ENCODE peak calls at places on chromosomes 16 and 17, in nine cellular contexts. One of them, this sample, is unnamed.

GRCh38 chr17:72407336-72408121 is 286.7 kb downstream of the SOX9 start:
- DNase-seq in H9: peak; percentile 66
- DNase-seq in endothelial cell of umbilical vein: peak; percentile 50
- DNase-seq in PC-3: peak; percentile 100
- DNase-seq in neural progenitor cell: no peak
- DNase-seq in fibroblast of lung: peak; percentile 98
- DNase-seq in IMR-90: peak; percentile 99
- DNase-seq in mammary epithelial cell: peak; percentile 98
- DNase-seq in neuronal stem cell: no peak
- DNase-seq in this sample: peak; percentile 95

GRCh38 chr16:7921360-7921759 is 588.7 kb downstream of the RBFOX1 start:
- DNase-seq in H9: peak; percentile 31
- DNase-seq in endothelial cell of umbilical vein: no peak
- DNase-seq in PC-3: no peak
- DNase-seq in neural progenitor cell: peak; percentile 42
- DNase-seq in fibroblast of lung: no peak
- DNase-seq in IMR-90: no peak
- DNase-seq in mammary epithelial cell: no peak
- DNase-seq in neuronal stem cell: no peak
- DNase-seq in this sample: no peak

GRCh38 chr17:78717431-78717980 is 64.6 kb downstream of the CYTH1 start:
- DNase-seq in H9: no peak
- DNase-seq in endothelial cell of umbilical vein: peak; percentile 44
- DNase-seq in PC-3: peak; percentile 47
- DNase-seq in neural progenitor cell: no peak
- DNase-seq in fibroblast of lung: peak; percentile 45
- DNase-seq in IMR-90: peak; percentile 26
- DNase-seq in mammary epithelial cell: peak; percentile 32
- DNase-seq in neuronal stem cell: no peak
- DNase-seq in this sample: no peak

GRCh38 chr17:7217113-7217987 is 2.3 kb downstream of the DLG4 start:
- DNase-seq in H9: peak; percentile 75
- DNase-seq in endothelial cell of umbilical vein: peak; percentile 53
- DNase-seq in PC-3: peak; percentile 45
- DNase-seq in neural progenitor cell: peak; percentile 81
- DNase-seq in fibroblast of lung: peak; percentile 76
- DNase-seq in IMR-90: peak; percentile 71
- DNase-seq in mammary epithelial cell: no peak
- DNase-seq in neuronal stem cell: no peak
- DNase-seq in this sample: peak; percentile 98

GRCh38 chr16:73093146-73094144 is 45.5 kb upstream of the ZFHX3 start:
- DNase-seq in H9: no peak
- DNase-seq in endothelial cell of umbilical vein: peak; percentile 87
- DNase-seq in PC-3: no peak
- DNase-seq in neural progenitor cell: no peak
- DNase-seq in fibroblast of lung: peak; percentile 48
- DNase-seq in IMR-90: peak; percentile 54
- DNase-seq in mammary epithelial cell: no peak
- DNase-seq in neuronal stem cell: no peak
- DNase-seq in this sample: no peak

GRCh38 chr17:78613423-78613822 is 36.2 kb upstream of the DNAH17 start:
- DNase-seq in H9: no peak
- DNase-seq in endothelial cell of umbilical vein: no peak
- DNase-seq in PC-3: no peak
- DNase-seq in neural progenitor cell: no peak
- DNase-seq in fibroblast of lung: no peak
- DNase-seq in IMR-90: no peak
- DNase-seq in mammary epithelial cell: no peak
- DNase-seq in neuronal stem cell: no peak
- DNase-seq in this sample: no peak

GRCh38 chr17:64785050-64785449 is 122.9 kb upstream of the SMURF2 start:
- DNase-seq in H9: peak; percentile 62
- DNase-seq in endothelial cell of umbilical vein: no peak
- DNase-seq in PC-3: no peak
- DNase-seq in neural progenitor cell: no peak
- DNase-seq in fibroblast of lung: no peak
- DNase-seq in IMR-90: no peak
- DNase-seq in mammary epithelial cell: no peak
- DNase-seq in neuronal stem cell: no peak
- DNase-seq in this sample: no peak

GRCh38 chr17:1107083-1107776 is 72.6 kb downstream of the ABR start:
- DNase-seq in H9: no peak
- DNase-seq in endothelial cell of umbilical vein: no peak
- DNase-seq in PC-3: no peak
- DNase-seq in neural progenitor cell: no peak
- DNase-seq in fibroblast of lung: no peak
- DNase-seq in IMR-90: no peak
- DNase-seq in mammary epithelial cell: no peak
- DNase-seq in neuronal stem cell: no peak
- DNase-seq in this sample: peak; percentile 63

GRCh38 chr17:66964930-66965800 is 658 bp downstream of the CACNG4 start:
- DNase-seq in H9: peak; percentile 90
- DNase-seq in endothelial cell of umbilical vein: no peak
- DNase-seq in PC-3: peak; percentile 34
- DNase-seq in neural progenitor cell: peak; percentile 74
- DNase-seq in fibroblast of lung: no peak
- DNase-seq in IMR-90: no peak
- DNase-seq in mammary epithelial cell: no peak
- DNase-seq in neuronal stem cell: no peak
- DNase-seq in this sample: peak; percentile 90

GRCh38 chr17:64772845-64773299 is 110.8 kb upstream of the SMURF2 start:
- DNase-seq in H9: no peak
- DNase-seq in endothelial cell of umbilical vein: no peak
- DNase-seq in PC-3: no peak
- DNase-seq in neural progenitor cell: no peak
- DNase-seq in fibroblast of lung: no peak
- DNase-seq in IMR-90: no peak
- DNase-seq in mammary epithelial cell: no peak
- DNase-seq in neuronal stem cell: no peak
- DNase-seq in this sample: no peak

GRCh38 chr16:29745853-29746345 is at the start of gene C16orf54:
- DNase-seq in H9: no peak
- DNase-seq in endothelial cell of umbilical vein: no peak
- DNase-seq in PC-3: no peak
- DNase-seq in neural progenitor cell: no peak
- DNase-seq in fibroblast of lung: no peak
- DNase-seq in IMR-90: no peak
- DNase-seq in mammary epithelial cell: no peak
- DNase-seq in neuronal stem cell: no peak
- DNase-seq in this sample: no peak

GRCh38 chr17:17126131-17127110 is 79.7 kb downstream of the PLD6 start:
- DNase-seq in H9: no peak
- DNase-seq in endothelial cell of umbilical vein: no peak
- DNase-seq in PC-3: no peak
- DNase-seq in neural progenitor cell: no peak
- DNase-seq in fibroblast of lung: no peak
- DNase-seq in IMR-90: no peak
- DNase-seq in mammary epithelial cell: no peak
- DNase-seq in neuronal stem cell: no peak
- DNase-seq in this sample: peak; percentile 73

GRCh38 chr16:77169650-77170236 is 21.2 kb upstream of the MON1B start:
- DNase-seq in H9: peak; percentile 63
- DNase-seq in endothelial cell of umbilical vein: peak; percentile 36
- DNase-seq in PC-3: peak; percentile 55
- DNase-seq in neural progenitor cell: peak; percentile 78
- DNase-seq in fibroblast of lung: peak; percentile 5
- DNase-seq in IMR-90: peak; percentile 34
- DNase-seq in mammary epithelial cell: peak; percentile 28
- DNase-seq in neuronal stem cell: peak; percentile 70
- DNase-seq in this sample: peak; percentile 43

GRCh38 chr16:6864670-6865069 is 468.0 kb upstream of the RBFOX1 start:
- DNase-seq in H9: no peak
- DNase-seq in endothelial cell of umbilical vein: no peak
- DNase-seq in PC-3: no peak
- DNase-seq in neural progenitor cell: no peak
- DNase-seq in fibroblast of lung: no peak
- DNase-seq in IMR-90: no peak
- DNase-seq in mammary epithelial cell: no peak
- DNase-seq in neuronal stem cell: no peak
- DNase-seq in this sample: no peak

GRCh38 chr17:75159196-75160031 is 5.1 kb upstream of the JPT1 start:
- DNase-seq in H9: no peak
- DNase-seq in endothelial cell of umbilical vein: peak; percentile 35
- DNase-seq in PC-3: peak; percentile 98
- DNase-seq in neural progenitor cell: no peak
- DNase-seq in fibroblast of lung: peak; percentile 78
- DNase-seq in IMR-90: peak; percentile 78
- DNase-seq in mammary epithelial cell: peak; percentile 90
- DNase-seq in neuronal stem cell: no peak
- DNase-seq in this sample: peak; percentile 63

GRCh38 chr17:46732754-46733398 is 85.6 kb downstream of the WNT3 start:
- DNase-seq in H9: peak; percentile 87
- DNase-seq in endothelial cell of umbilical vein: no peak
- DNase-seq in PC-3: no peak
- DNase-seq in neural progenitor cell: peak; percentile 94
- DNase-seq in fibroblast of lung: no peak
- DNase-seq in IMR-90: no peak
- DNase-seq in mammary epithelial cell: no peak
- DNase-seq in neuronal stem cell: peak; percentile 89
- DNase-seq in this sample: no peak

GRCh38 chr16:1520461-1520860 is 13.0 kb upstream of the TMEM204 start:
- DNase-seq in H9: no peak
- DNase-seq in endothelial cell of umbilical vein: no peak
- DNase-seq in PC-3: no peak
- DNase-seq in neural progenitor cell: no peak
- DNase-seq in fibroblast of lung: no peak
- DNase-seq in IMR-90: no peak
- DNase-seq in mammary epithelial cell: no peak
- DNase-seq in neuronal stem cell: no peak
- DNase-seq in this sample: no peak

GRCh38 chr16:51224317-51224716 is 73.2 kb upstream of the SALL1 start:
- DNase-seq in H9: no peak
- DNase-seq in endothelial cell of umbilical vein: no peak
- DNase-seq in PC-3: no peak
- DNase-seq in neural progenitor cell: no peak
- DNase-seq in fibroblast of lung: no peak
- DNase-seq in IMR-90: no peak
- DNase-seq in mammary epithelial cell: no peak
- DNase-seq in neuronal stem cell: no peak
- DNase-seq in this sample: no peak

GRCh38 chr16:75068632-75069031 is 47.9 kb downstream of the LDHD start:
- DNase-seq in H9: no peak
- DNase-seq in endothelial cell of umbilical vein: no peak
- DNase-seq in PC-3: no peak
- DNase-seq in neural progenitor cell: no peak
- DNase-seq in fibroblast of lung: no peak
- DNase-seq in IMR-90: no peak
- DNase-seq in mammary epithelial cell: no peak
- DNase-seq in neuronal stem cell: no peak
- DNase-seq in this sample: no peak

GRCh38 chr17:15236281-15237105 is 28.6 kb downstream of the PMP22 start:
- DNase-seq in H9: peak; percentile 31
- DNase-seq in endothelial cell of umbilical vein: no peak
- DNase-seq in PC-3: peak; percentile 43
- DNase-seq in neural progenitor cell: no peak
- DNase-seq in fibroblast of lung: peak; percentile 25
- DNase-seq in IMR-90: peak; percentile 23
- DNase-seq in mammary epithelial cell: no peak
- DNase-seq in neuronal stem cell: no peak
- DNase-seq in this sample: peak; percentile 78

GRCh38 chr16:85926370-85926769 is 27.4 kb downstream of the IRF8 start:
- DNase-seq in H9: no peak
- DNase-seq in endothelial cell of umbilical vein: no peak
- DNase-seq in PC-3: no peak
- DNase-seq in neural progenitor cell: peak; percentile 30
- DNase-seq in fibroblast of lung: no peak
- DNase-seq in IMR-90: no peak
- DNase-seq in mammary epithelial cell: no peak
- DNase-seq in neuronal stem cell: no peak
- DNase-seq in this sample: no peak
- H3K4me2 ChIP-seq in H9: no peak overlapping the region
- H3K4me2 ChIP-seq in endothelial cell of umbilical vein: no peak overlapping the region
- H3K4me2 ChIP-seq in PC-3: no peak overlapping the region
- H3K4me2 ChIP-seq in neural progenitor cell: no peak overlapping the region
- H3K4me2 ChIP-seq in fibroblast of lung: no peak overlapping the region
- H3K4me2 ChIP-seq in IMR-90: no peak overlapping the region
- H3K4me2 ChIP-seq in mammary epithelial cell: no peak overlapping the region
- H3K4me2 ChIP-seq in neuronal stem cell: no peak overlapping the region
- H3K4me2 ChIP-seq in this sample: no peak overlapping the region

DNA sequence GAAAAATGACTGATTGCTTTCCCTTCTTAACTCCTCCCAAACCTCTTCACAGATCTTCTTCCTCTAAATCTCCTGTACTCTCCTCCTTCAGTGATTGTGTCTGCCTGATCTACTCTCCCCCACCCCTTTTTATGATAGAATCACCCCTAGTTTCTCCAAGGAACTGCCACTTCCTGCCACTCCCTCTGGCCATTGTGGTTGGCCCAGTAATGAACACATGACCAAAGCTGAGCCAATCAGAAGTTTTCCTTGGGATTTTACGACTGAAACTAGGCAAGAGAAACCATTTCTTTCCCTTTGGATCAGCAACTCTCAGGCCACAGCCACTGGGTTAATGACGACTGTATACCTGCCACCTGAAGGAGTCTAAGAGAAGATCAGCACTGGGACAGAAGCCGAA is 15.9 kb downstream of the IRX3 start:
- DNase-seq in H9: peak; percentile 15
- DNase-seq in endothelial cell of umbilical vein: no peak
- DNase-seq in PC-3: no peak
- DNase-seq in neural progenitor cell: no peak
- DNase-seq in fibroblast of lung: no peak
- DNase-seq in IMR-90: no peak
- DNase-seq in mammary epithelial cell: no peak
- DNase-seq in neuronal stem cell: no peak
- DNase-seq in this sample: no peak
- H2AFZ ChIP-seq in H9: no peak overlapping the region
- H2AFZ ChIP-seq in endothelial cell of umbilical vein: no peak overlapping the region
- H2AFZ ChIP-seq in PC-3: no peak overlapping the region
- H2AFZ ChIP-seq in neural progenitor cell: no peak overlapping the region
- H2AFZ ChIP-seq in fibroblast of lung: no peak overlapping the region
- H2AFZ ChIP-seq in IMR-90: no peak overlapping the region
- H2AFZ ChIP-seq in mammary epithelial cell: peak overlapping the region; percentile 3
- H2AFZ ChIP-seq in neuronal stem cell: peak overlapping the region; percentile 66
- H2AFZ ChIP-seq in this sample: no peak overlapping the region

DNA sequence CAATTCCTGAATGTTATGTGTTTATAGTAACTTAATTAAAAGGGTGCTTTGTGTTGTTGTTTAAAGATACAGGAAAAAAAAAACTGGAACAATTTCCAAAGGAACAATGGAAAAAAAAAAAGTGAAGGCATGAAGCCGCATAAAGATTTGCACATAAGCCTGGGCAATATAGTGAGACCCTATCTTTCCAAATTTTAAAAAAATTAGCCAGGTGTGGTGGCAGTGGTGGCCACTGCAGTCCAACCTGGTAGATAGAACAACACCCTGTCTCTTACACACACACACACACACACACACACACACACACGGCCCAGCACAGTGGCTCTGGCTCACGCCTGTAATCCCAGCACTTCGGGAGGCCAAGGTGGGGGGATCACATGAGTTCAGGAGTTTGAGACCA is 21.9 kb downstream of the GJC1 start:
- DNase-seq in H9: no peak
- DNase-seq in endothelial cell of umbilical vein: no peak
- DNase-seq in PC-3: no peak
- DNase-seq in neural progenitor cell: no peak
- DNase-seq in fibroblast of lung: no peak
- DNase-seq in IMR-90: no peak
- DNase-seq in mammary epithelial cell: no peak
- DNase-seq in neuronal stem cell: no peak
- DNase-seq in this sample: no peak
- H3K4me2 ChIP-seq in H9: no peak overlapping the region
- H3K4me2 ChIP-seq in endothelial cell of umbilical vein: no peak overlapping the region
- H3K4me2 ChIP-seq in PC-3: no peak overlapping the region
- H3K4me2 ChIP-seq in neural progenitor cell: no peak overlapping the region
- H3K4me2 ChIP-seq in fibroblast of lung: no peak overlapping the region
- H3K4me2 ChIP-seq in IMR-90: no peak overlapping the region
- H3K4me2 ChIP-seq in mammary epithelial cell: no peak overlapping the region
- H3K4me2 ChIP-seq in neuronal stem cell: no peak overlapping the region
- H3K4me2 ChIP-seq in this sample: no peak overlapping the region

GRCh38 chr16:88939814-88940195 is 37.2 kb downstream of the CBFA2T3 start:
- DNase-seq in H9: peak; percentile 30
- DNase-seq in endothelial cell of umbilical vein: no peak
- DNase-seq in PC-3: no peak
- DNase-seq in neural progenitor cell: no peak
- DNase-seq in fibroblast of lung: no peak
- DNase-seq in IMR-90: no peak
- DNase-seq in mammary epithelial cell: no peak
- DNase-seq in neuronal stem cell: no peak
- DNase-seq in this sample: no peak
- H2AFZ ChIP-seq in H9: no peak overlapping the region
- H2AFZ ChIP-seq in endothelial cell of umbilical vein: no peak overlapping the region
- H2AFZ ChIP-seq in PC-3: no peak overlapping the region
- H2AFZ ChIP-seq in neural progenitor cell: no peak overlapping the region
- H2AFZ ChIP-seq in fibroblast of lung: no peak overlapping the region
- H2AFZ ChIP-seq in IMR-90: no peak overlapping the region
- H2AFZ ChIP-seq in mammary epithelial cell: no peak overlapping the region
- H2AFZ ChIP-seq in neuronal stem cell: no peak overlapping the region
- H2AFZ ChIP-seq in this sample: no peak overlapping the region

This sample was measured in osteoblast.